ENCODE peak calls at places on chromosomes 16 and 17, in six cellular contexts. One of them, this sample, is unnamed.

GRCh38 chr17:73211745-73212144 is 18.9 kb downstream of the COG1 start:
- DNase-seq in stomach: no peak
- DNase-seq in IMR-90: no peak
- DNase-seq in body of pancreas: no peak
- DNase-seq in heart left ventricle: no peak
- DNase-seq in GM12878: no peak
- DNase-seq in this sample: no peak

GRCh38 chr16:49528564-49529150 is 155.1 kb downstream of the C16orf78 start:
- DNase-seq in stomach: no peak
- DNase-seq in IMR-90: no peak
- DNase-seq in body of pancreas: no peak
- DNase-seq in heart left ventricle: peak
- DNase-seq in GM12878: no peak
- DNase-seq in this sample: no peak

GRCh38 chr17:16934836-16935235 is 37.1 kb downstream of the TNFRSF13B start:
- DNase-seq in stomach: no peak
- DNase-seq in IMR-90: no peak
- DNase-seq in body of pancreas: no peak
- DNase-seq in heart left ventricle: no peak
- DNase-seq in GM12878: no peak
- DNase-seq in this sample: no peak

GRCh38 chr16:59702531-59702930 is 968.4 kb upstream of the GOT2 start:
- DNase-seq in stomach: no peak
- DNase-seq in IMR-90: no peak
- DNase-seq in body of pancreas: no peak
- DNase-seq in heart left ventricle: no peak
- DNase-seq in GM12878: no peak
- DNase-seq in this sample: no peak

GRCh38 chr17:7343250-7343649 is 6.9 kb downstream of the ACAP1 start:
- DNase-seq in stomach: no peak
- DNase-seq in IMR-90: no peak
- DNase-seq in body of pancreas: no peak
- DNase-seq in heart left ventricle: no peak
- DNase-seq in GM12878: no peak
- DNase-seq in this sample: no peak

GRCh38 chr17:29840884-29841283 is 89.1 kb downstream of the SSH2 start:
- DNase-seq in stomach: no peak
- DNase-seq in IMR-90: peak
- DNase-seq in body of pancreas: no peak
- DNase-seq in heart left ventricle: no peak
- DNase-seq in GM12878: no peak
- DNase-seq in this sample: no peak

GRCh38 chr17:55717898-55718735 is 4.5 kb downstream of the TMEM100 start:
- DNase-seq in stomach: peak
- DNase-seq in IMR-90: peak
- DNase-seq in body of pancreas: peak
- DNase-seq in heart left ventricle: peak
- DNase-seq in GM12878: no peak
- DNase-seq in this sample: peak

GRCh38 chr16:48608871-48609452 is 1.0 kb downstream of the N4BP1 start:
- DNase-seq in stomach: peak
- DNase-seq in IMR-90: no peak
- DNase-seq in body of pancreas: no peak
- DNase-seq in heart left ventricle: no peak
- DNase-seq in GM12878: no peak
- DNase-seq in this sample: no peak

GRCh38 chr17:20156196-20157077 is 147.3 kb downstream of the SPECC1 start:
- DNase-seq in stomach: peak
- DNase-seq in IMR-90: peak
- DNase-seq in body of pancreas: peak
- DNase-seq in heart left ventricle: no peak
- DNase-seq in GM12878: no peak
- DNase-seq in this sample: peak

GRCh38 chr17:55327225-55328088 is 62.7 kb downstream of the HLF start:
- DNase-seq in stomach: no peak
- DNase-seq in IMR-90: no peak
- DNase-seq in body of pancreas: no peak
- DNase-seq in heart left ventricle: no peak
- DNase-seq in GM12878: no peak
- DNase-seq in this sample: no peak

GRCh38 chr17:59311051-59311468 is 20.4 kb upstream of the YPEL2 start:
- DNase-seq in stomach: peak
- DNase-seq in IMR-90: peak
- DNase-seq in body of pancreas: peak
- DNase-seq in heart left ventricle: no peak
- DNase-seq in GM12878: peak
- DNase-seq in this sample: no peak

GRCh38 chr17:80512233-80512632 is 32.4 kb upstream of the RPTOR start:
- DNase-seq in stomach: no peak
- DNase-seq in IMR-90: peak
- DNase-seq in body of pancreas: no peak
- DNase-seq in heart left ventricle: no peak
- DNase-seq in GM12878: no peak
- DNase-seq in this sample: no peak

GRCh38 chr17:80847506-80848230 is 144.0 kb upstream of the CHMP6 start:
- DNase-seq in stomach: no peak
- DNase-seq in IMR-90: no peak
- DNase-seq in body of pancreas: no peak
- DNase-seq in heart left ventricle: no peak
- DNase-seq in GM12878: no peak
- DNase-seq in this sample: peak

GRCh38 chr17:41665566-41666335 is 22.9 kb upstream of the EIF1 start:
- DNase-seq in stomach: peak
- DNase-seq in IMR-90: peak
- DNase-seq in body of pancreas: peak
- DNase-seq in heart left ventricle: peak
- DNase-seq in GM12878: peak
- DNase-seq in this sample: peak

GRCh38 chr16:26856791-26857190 is 209.9 kb upstream of the C16orf82 start:
- DNase-seq in stomach: no peak
- DNase-seq in IMR-90: no peak
- DNase-seq in body of pancreas: no peak
- DNase-seq in heart left ventricle: no peak
- DNase-seq in GM12878: no peak
- DNase-seq in this sample: no peak

GRCh38 chr16:54417384-54417783 is 130.8 kb upstream of the IRX3 start:
- DNase-seq in stomach: no peak
- DNase-seq in IMR-90: no peak
- DNase-seq in body of pancreas: no peak
- DNase-seq in heart left ventricle: no peak
- DNase-seq in GM12878: no peak
- DNase-seq in this sample: no peak

GRCh38 chr17:38693700-38694329 is 11.3 kb upstream of the MLLT6 start:
- DNase-seq in stomach: peak
- DNase-seq in IMR-90: peak
- DNase-seq in body of pancreas: peak
- DNase-seq in heart left ventricle: peak
- DNase-seq in GM12878: no peak
- DNase-seq in this sample: no peak

DNA sequence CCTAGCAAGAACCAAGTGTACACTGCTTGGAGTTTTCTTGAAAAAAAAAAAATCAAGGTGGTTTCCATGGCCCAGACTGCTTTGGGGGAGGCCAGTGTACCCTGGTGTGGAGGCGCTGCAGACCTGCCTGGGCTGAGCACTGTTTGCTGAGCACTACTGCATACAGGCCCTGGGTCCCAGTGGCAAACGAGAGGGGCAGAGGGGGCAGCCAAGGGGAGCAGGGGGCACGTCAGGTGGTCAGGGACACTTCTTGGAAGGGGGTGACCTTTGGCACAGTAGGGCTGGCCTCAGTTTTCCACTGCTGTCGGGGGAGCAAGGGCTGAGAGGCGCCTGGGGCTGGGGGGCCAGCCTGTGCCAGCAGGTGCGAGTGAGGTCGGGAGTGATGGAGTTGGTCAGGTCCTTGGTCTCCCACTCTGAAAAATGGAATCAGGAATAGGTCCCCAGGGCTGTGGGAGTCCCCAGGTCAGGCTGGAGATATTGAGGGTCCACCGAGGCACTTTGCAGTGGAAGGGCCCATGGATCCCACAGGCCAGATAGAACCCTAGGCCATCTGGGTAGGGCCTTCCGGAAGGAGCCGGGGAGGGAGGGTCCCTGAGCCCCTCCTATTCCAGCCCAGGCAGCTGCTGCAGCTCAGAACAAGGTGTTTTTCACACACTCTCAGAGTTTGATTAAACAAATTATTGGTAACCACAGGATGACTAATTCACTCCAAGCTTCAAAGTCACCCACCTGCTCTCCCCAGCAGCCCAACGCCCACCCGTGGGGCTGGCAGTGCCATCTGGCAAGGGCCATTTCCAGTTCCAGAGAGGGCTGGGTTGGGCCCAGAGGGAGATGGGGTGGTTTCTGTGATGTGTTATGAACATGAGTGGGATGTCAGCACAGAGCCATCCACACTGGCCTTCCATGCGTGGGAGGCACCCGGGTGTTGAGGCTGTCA is 3.5 kb downstream of the ZFPM1 start:
- DNase-seq in stomach: no peak
- DNase-seq in IMR-90: no peak
- DNase-seq in body of pancreas: peak
- DNase-seq in heart left ventricle: no peak
- DNase-seq in GM12878: no peak
- DNase-seq in this sample: no peak
- H3K4me3 ChIP-seq in stomach: peak
- H3K4me3 ChIP-seq in IMR-90: peak
- H3K4me3 ChIP-seq in body of pancreas: no peak
- H3K4me3 ChIP-seq in heart left ventricle: peak
- H3K4me3 ChIP-seq in GM12878: peak
- H3K4me3 ChIP-seq in this sample: peak

GRCh38 chr16:30526137-30526822 is at the start of gene ZNF768:
- DNase-seq in stomach: no peak
- DNase-seq in IMR-90: no peak
- DNase-seq in body of pancreas: peak
- DNase-seq in heart left ventricle: no peak
- DNase-seq in GM12878: no peak
- DNase-seq in this sample: peak
- TF ChIP-seq POLR2A in stomach: no peak
- TF ChIP-seq POLR2A in IMR-90: no peak
- TF ChIP-seq POLR2A in body of pancreas: no peak
- TF ChIP-seq POLR2A in heart left ventricle: no peak
- TF ChIP-seq POLR2A in GM12878: peak
- TF ChIP-seq POLR2A in this sample: no peak

GRCh38 chr17:27222515-27222914 is 71.4 kb upstream of the WSB1 start:
- DNase-seq in stomach: no peak
- DNase-seq in IMR-90: no peak
- DNase-seq in body of pancreas: no peak
- DNase-seq in heart left ventricle: no peak
- DNase-seq in GM12878: no peak
- DNase-seq in this sample: no peak

GRCh38 chr17:27216836-27217235 is 77.1 kb upstream of the WSB1 start:
- DNase-seq in stomach: no peak
- DNase-seq in IMR-90: no peak
- DNase-seq in body of pancreas: peak
- DNase-seq in heart left ventricle: no peak
- DNase-seq in GM12878: no peak
- DNase-seq in this sample: no peak

GRCh38 chr17:27217631-27218030 is 76.3 kb upstream of the WSB1 start:
- DNase-seq in stomach: no peak
- DNase-seq in IMR-90: no peak
- DNase-seq in body of pancreas: no peak
- DNase-seq in heart left ventricle: no peak
- DNase-seq in GM12878: peak
- DNase-seq in this sample: peak

GRCh38 chr17:27218041-27218440 is 75.9 kb upstream of the WSB1 start:
- DNase-seq in stomach: no peak
- DNase-seq in IMR-90: no peak
- DNase-seq in body of pancreas: no peak
- DNase-seq in heart left ventricle: no peak
- DNase-seq in GM12878: no peak
- DNase-seq in this sample: peak

GRCh38 chr17:27218719-27219488 is 75.0 kb upstream of the WSB1 start:
- DNase-seq in stomach: no peak
- DNase-seq in IMR-90: no peak
- DNase-seq in body of pancreas: no peak
- DNase-seq in heart left ventricle: no peak
- DNase-seq in GM12878: peak
- DNase-seq in this sample: no peak
- H3K27ac ChIP-seq in stomach: no peak
- H3K27ac ChIP-seq in IMR-90: no peak
- H3K27ac ChIP-seq in body of pancreas: no peak
- H3K27ac ChIP-seq in heart left ventricle: no peak
- H3K27ac ChIP-seq in GM12878: peak
- H3K27ac ChIP-seq in this sample: no peak

GRCh38 chr17:48609754-48610281 is 999 bp downstream of the HOXB7 start:
- DNase-seq in stomach: no peak
- DNase-seq in IMR-90: no peak
- DNase-seq in body of pancreas: no peak
- DNase-seq in heart left ventricle: no peak
- DNase-seq in GM12878: no peak
- DNase-seq in this sample: no peak
- H3K4me3 ChIP-seq in stomach: peak
- H3K4me3 ChIP-seq in IMR-90: peak
- H3K4me3 ChIP-seq in body of pancreas: peak
- H3K4me3 ChIP-seq in heart left ventricle: peak
- H3K4me3 ChIP-seq in GM12878: peak
- H3K4me3 ChIP-seq in this sample: peak

GRCh38 chr17:63841350-63842172 is 924 bp downstream of the SMARCD2 start:
- DNase-seq in stomach: peak
- DNase-seq in IMR-90: peak
- DNase-seq in body of pancreas: peak
- DNase-seq in heart left ventricle: peak
- DNase-seq in GM12878: no peak
- DNase-seq in this sample: peak
- TF ChIP-seq POLR2A in stomach: no peak
- TF ChIP-seq POLR2A in IMR-90: no peak
- TF ChIP-seq POLR2A in body of pancreas: peak
- TF ChIP-seq POLR2A in heart left ventricle: no peak
- TF ChIP-seq POLR2A in GM12878: peak
- TF ChIP-seq POLR2A in this sample: peak

GRCh38 chr16:77897038-77897437 is 108.7 kb downstream of the VAT1L start:
- DNase-seq in stomach: no peak
- DNase-seq in IMR-90: peak
- DNase-seq in body of pancreas: no peak
- DNase-seq in heart left ventricle: no peak
- DNase-seq in GM12878: no peak
- DNase-seq in this sample: no peak
- H3K27ac ChIP-seq in stomach: no peak
- H3K27ac ChIP-seq in IMR-90: no peak
- H3K27ac ChIP-seq in body of pancreas: no peak
- H3K27ac ChIP-seq in heart left ventricle: no peak
- H3K27ac ChIP-seq in GM12878: no peak
- H3K27ac ChIP-seq in this sample: peak

DNA sequence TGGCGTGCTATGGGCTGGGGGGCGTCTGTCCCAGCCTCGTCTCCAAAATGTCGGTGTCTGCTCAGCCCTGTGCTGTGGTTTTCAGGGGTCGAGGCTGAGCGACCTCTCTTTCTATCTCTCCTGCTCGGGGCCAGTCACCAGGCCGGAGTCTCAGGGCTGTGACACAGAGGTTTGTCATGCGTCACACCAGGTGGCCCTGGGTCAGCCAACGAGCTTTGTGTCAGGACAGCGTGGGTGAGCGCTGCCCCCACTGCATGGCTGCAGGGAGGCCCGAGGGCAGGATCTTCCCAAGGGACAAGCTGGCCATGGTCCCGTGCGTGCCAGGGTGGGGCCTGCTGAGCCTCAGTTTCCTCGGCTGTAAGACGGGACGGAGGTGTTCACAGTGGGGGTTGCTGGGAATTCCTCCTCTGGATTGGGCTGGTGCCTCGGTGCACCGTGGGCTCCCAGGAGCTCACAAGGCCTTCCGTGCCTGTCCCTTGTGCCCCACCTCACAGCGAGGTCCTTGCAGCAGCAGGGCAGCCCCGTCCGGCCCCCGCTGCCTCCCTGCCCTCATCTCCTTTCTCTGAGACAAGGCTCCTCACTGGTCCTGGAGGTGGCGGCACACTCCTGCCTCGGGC is 50.5 kb downstream of the CBFA2T3 start:
- DNase-seq in stomach: no peak
- DNase-seq in IMR-90: no peak
- DNase-seq in body of pancreas: no peak
- DNase-seq in heart left ventricle: no peak
- DNase-seq in GM12878: no peak
- DNase-seq in this sample: no peak
- H3K4me3 ChIP-seq in stomach: no peak
- H3K4me3 ChIP-seq in IMR-90: no peak
- H3K4me3 ChIP-seq in body of pancreas: no peak
- H3K4me3 ChIP-seq in heart left ventricle: no peak
- H3K4me3 ChIP-seq in GM12878: no peak
- H3K4me3 ChIP-seq in this sample: no peak

This sample was measured in Peyer's patch.